ENCODE peak calls at places on chromosomes 3 and 15, in six cellular contexts. I is DMS 273 treated with DMSO at 0.1 percent for 48 hours; J is transverse colon; V is naive thymus-derived CD8-positive, alpha-beta T cell; A is KBM-7; M is stimulated activated CD8-positive, alpha-beta memory T cell treated with anti-CD3 and anti-CD28 coated beads, Interleukin-15, amount 100 ng/mL, for 4 hours. W is an unnamed sample.

GRCh38 chr3:85360742-85361387 is 402.1 kb downstream of the CADM2 start:
- DNase-seq in I (peak), J (peak), V (no peak), A (peak), M (no peak), W (no peak)

GRCh38 chr3:94305835-94306685 is 243.2 kb downstream of the NSUN3 start:
- DNase-seq in I (no peak), J (no peak), V (no peak), A (no peak), M (no peak), W (no peak)

GRCh38 chr15:40081691-40082194 is 26.9 kb downstream of the BMF start:
- DNase-seq in I (no peak), J (peak), V (peak), A (peak), M (no peak), W (no peak)

GRCh38 chr3:28286595-28286994 is 45.2 kb downstream of the CMC1 start:
- DNase-seq in I (peak), J (no peak), V (peak), A (peak), M (no peak), W (no peak)

GRCh38 chr3:139758654-139759291 is 81.0 kb upstream of the NMNAT3 start:
- DNase-seq in I (no peak), J (no peak), V (no peak), A (no peak), M (no peak), W (peak)

GRCh38 chr15:90203922-90204321 is 2.8 kb downstream of the SEMA4B start:
- DNase-seq in I (no peak), J (no peak), V (no peak), A (no peak), M (no peak), W (no peak)

GRCh38 chr3:52453496-52454234 is at the start of gene TNNC1:
- DNase-seq in I (no peak), J (peak), V (no peak), A (no peak), M (no peak), W (no peak)

GRCh38 chr15:70294906-70295305 is 197.2 kb upstream of the TLE3 start:
- DNase-seq in I (no peak), J (no peak), V (no peak), A (no peak), M (no peak), W (no peak)

GRCh38 chr15:98894312-98894711 is 113.3 kb downstream of the PGPEP1L start:
- DNase-seq in I (no peak), J (no peak), V (no peak), A (no peak), M (no peak), W (no peak)

GRCh38 chr3:143565943-143566342 is 282.3 kb downstream of the SLC9A9 start:
- DNase-seq in I (no peak), J (no peak), V (no peak), A (peak), M (no peak), W (no peak)

GRCh38 chr3:187983484-187984124 is 170.4 kb upstream of the LPP start:
- DNase-seq in I (no peak), J (no peak), V (no peak), A (no peak), M (no peak), W (no peak)

GRCh38 chr3:113534365-113534764 is 2.0 kb downstream of the SIDT1 start:
- DNase-seq in I (no peak), J (no peak), V (peak), A (no peak), M (no peak), W (no peak)

GRCh38 chr3:41365973-41366372 is 166.7 kb downstream of the CTNNB1 start:
- DNase-seq in I (no peak), J (no peak), V (no peak), A (no peak), M (no peak), W (no peak)

GRCh38 chr3:38036286-38036685 is 2.7 kb upstream of the DLEC1 start:
- DNase-seq in I (no peak), J (no peak), V (no peak), A (no peak), M (no peak), W (no peak)

GRCh38 chr3:126432361-126432760 is 37.7 kb downstream of the CFAP100 start:
- DNase-seq in I (no peak), J (no peak), V (no peak), A (no peak), M (no peak), W (no peak)

GRCh38 chr3:133548090-133548489 is 25.4 kb upstream of the CDV3 start:
- DNase-seq in I (no peak), J (no peak), V (no peak), A (no peak), M (no peak), W (no peak)

GRCh38 chr3:79517766-79518413 is 249.9 kb downstream of the ROBO1 start:
- DNase-seq in I (no peak), J (no peak), V (no peak), A (peak), M (no peak), W (no peak)

GRCh38 chr3:120450261-120450913 is 405 bp downstream of the FSTL1 start:
- DNase-seq in I (no peak), J (peak), V (peak), A (peak), M (no peak), W (peak)

GRCh38 chr3:187967982-187968381 is 186.0 kb upstream of the LPP start:
- DNase-seq in I (no peak), J (no peak), V (no peak), A (no peak), M (no peak), W (no peak)

W was measured in ascending aorta.